ENCODE peak calls at places on chromosomes 3 and 15, in ten cellular contexts. A, F, O, C, J, V, Y, X, T and B are unnamed samples.

GRCh38 chr3:128922804-128923459 is 43.5 kb downstream of the ACAD9 start:
- DNase-seq in X (no peak), V (no peak), T (no peak), J (peak), A (no peak), C (no peak), Y (no peak), F (no peak), O (no peak), B (no peak)

GRCh38 chr15:39665629-39666245 is 84.9 kb downstream of the THBS1 start:
- DNase-seq in J (no peak), F (no peak), X (no peak), O (no peak), T (no peak), Y (no peak), V (no peak), C (no peak), A (no peak), B (no peak)

GRCh38 chr3:61820306-61820992 is 259.1 kb downstream of the PTPRG start:
- DNase-seq in A (no peak), J (no peak), F (no peak), X (no peak), C (no peak), Y (no peak), T (no peak), V (no peak), O (no peak), B (no peak)

GRCh38 chr3:79015854-79016253 is 751.9 kb downstream of the ROBO1 start:
- DNase-seq in O (no peak), T (no peak), X (no peak), J (no peak), C (no peak), V (no peak), A (no peak), F (no peak), Y (no peak), B (no peak)

GRCh38 chr3:31571325-31571724 is 38.6 kb downstream of the STT3B start:
- DNase-seq in V (no peak), X (no peak), O (no peak), C (no peak), J (no peak), A (no peak), T (no peak), Y (no peak), F (no peak), B (no peak)

GRCh38 chr3:78872195-78872594 is 895.6 kb downstream of the ROBO1 start:
- DNase-seq in X (no peak), C (no peak), Y (no peak), F (no peak), O (no peak), J (no peak), T (no peak), A (no peak), V (peak), B (no peak)

GRCh38 chr3:190728574-190729246 is 133.8 kb downstream of the GMNC start:
- DNase-seq in T (no peak), C (no peak), J (no peak), F (no peak), X (peak), A (no peak), V (peak), Y (no peak), O (peak), B (peak)

GRCh38 chr15:60137711-60138396 is 133.7 kb downstream of the FOXB1 start:
- DNase-seq in X (no peak), C (no peak), T (no peak), O (peak), F (peak), A (no peak), Y (no peak), J (no peak), V (no peak), B (peak)

GRCh38 chr3:8900065-8900464 is 63.2 kb downstream of the RAD18 start:
- DNase-seq in V (no peak), Y (no peak), T (peak), A (no peak), J (no peak), C (no peak), X (peak), O (peak), F (no peak), B (peak)

GRCh38 chr3:48090166-48090939 is 74.1 kb upstream of the MAP4 start:
- DNase-seq in C (no peak), F (no peak), T (no peak), O (peak), V (no peak), Y (no peak), X (no peak), J (no peak), A (no peak), B (no peak)

DNA sequence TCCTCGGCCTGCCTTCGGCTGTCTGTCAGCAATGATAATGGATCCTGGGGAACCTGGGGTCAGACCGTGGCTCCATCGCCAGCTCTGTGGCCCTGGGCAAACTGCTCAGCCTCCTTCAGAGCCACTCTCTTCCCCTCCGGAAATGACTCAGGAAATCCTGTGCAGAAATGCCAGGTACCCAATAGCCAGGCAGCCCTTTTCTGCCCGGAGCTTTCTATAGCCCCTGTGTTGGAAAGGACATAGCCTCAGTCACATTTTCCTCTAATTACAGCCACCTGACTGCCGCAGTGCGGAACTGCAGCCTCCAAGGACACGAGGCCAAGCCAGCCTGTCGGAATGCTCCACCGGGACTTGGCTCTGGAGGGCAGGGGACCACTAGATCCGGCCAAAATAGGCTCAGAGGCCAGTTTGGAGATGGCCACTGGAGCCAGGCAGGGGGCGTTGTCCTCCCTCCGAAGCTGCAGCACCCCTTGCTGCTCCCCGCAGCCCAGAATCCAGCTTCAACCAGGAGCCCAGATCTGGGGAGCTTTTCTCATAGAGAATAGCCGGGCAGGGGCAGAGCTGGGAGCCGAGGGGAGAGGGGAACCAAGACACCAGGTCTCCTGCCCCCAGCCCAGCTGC is 11.6 kb upstream of the ZXDC start:
- DNase-seq in C (no peak), T (no peak), X (no peak), V (peak), J (no peak), O (peak), Y (no peak), F (peak), A (no peak), B (peak)
- TF ChIP-seq CTCF in C (no peak), T (peak), X (no peak), V (peak), J (peak), O (no peak), Y (no peak), F (peak), A (no peak), B (no peak)

DNA sequence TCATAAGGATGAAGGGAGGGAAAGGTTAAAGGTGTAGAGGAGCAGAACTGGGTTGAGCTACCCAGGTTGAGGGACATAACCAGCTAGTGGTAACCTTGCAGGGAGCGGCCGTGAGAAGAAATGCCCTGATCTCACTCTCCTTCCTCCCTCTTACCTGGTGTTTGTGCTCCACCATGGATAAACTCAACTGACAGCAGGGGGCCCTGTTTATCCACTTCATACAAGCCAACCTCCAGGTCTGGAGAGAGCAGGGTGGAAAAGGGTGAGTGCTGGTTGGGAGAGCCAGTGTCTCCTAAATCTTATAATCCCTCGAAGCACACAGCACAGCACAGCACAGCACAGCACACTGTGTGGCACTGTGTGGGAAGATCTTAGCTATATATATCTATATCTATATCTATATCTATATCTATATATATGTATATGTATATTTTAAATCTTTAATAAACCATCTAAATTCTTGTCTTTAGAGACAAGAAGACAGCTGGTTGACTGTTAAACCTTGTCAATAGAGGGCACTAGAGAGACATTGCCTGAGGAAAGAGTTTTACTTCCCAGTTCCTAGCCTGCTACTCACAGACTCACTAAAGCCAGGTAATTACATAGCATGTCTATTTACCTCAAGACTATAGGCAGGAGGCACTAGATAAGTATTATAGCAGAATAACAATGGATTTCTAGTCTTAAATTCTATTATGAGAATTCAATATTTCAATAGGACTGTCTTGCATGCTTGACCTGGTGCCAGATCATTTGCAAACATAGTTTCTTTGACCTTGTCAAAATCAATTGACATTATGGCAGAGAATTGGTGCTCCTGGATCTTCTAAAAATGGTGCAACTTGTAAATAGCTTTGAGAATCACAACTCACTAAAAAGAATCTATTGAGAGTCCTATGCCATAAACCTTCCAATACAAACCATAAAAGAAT is 21.7 kb upstream of the FMN1 start:
- DNase-seq in J (no peak), X (peak), O (peak), C (no peak), V (peak), Y (no peak), F (peak), T (no peak), A (no peak), B (peak)
- H3K4me3 ChIP-seq in J (no peak), X (no peak), O (no peak), C (no peak), V (no peak), Y (no peak), F (no peak), T (no peak), A (no peak), B (no peak)

GRCh38 chr3:126485956-126486884 is 10.5 kb upstream of the ZXDC start:
- DNase-seq in X (no peak), O (no peak), Y (no peak), A (no peak), J (no peak), F (no peak), V (no peak), C (no peak), T (no peak), B (peak)

GRCh38 chr3:126488886-126489569 is 13.3 kb upstream of the ZXDC start:
- DNase-seq in A (no peak), F (no peak), T (no peak), O (no peak), V (no peak), C (no peak), X (no peak), J (no peak), Y (no peak), B (no peak)

GRCh38 chr3:126485131-126485530 is 9.4 kb upstream of the ZXDC start:
- DNase-seq in X (no peak), J (no peak), O (no peak), T (no peak), Y (no peak), V (no peak), A (no peak), C (no peak), F (no peak), B (no peak)

GRCh38 chr3:126490619-126491018 is 14.9 kb upstream of the ZXDC start:
- DNase-seq in J (no peak), T (no peak), F (no peak), A (no peak), O (no peak), X (no peak), V (no peak), Y (no peak), C (no peak), B (no peak)

DNA sequence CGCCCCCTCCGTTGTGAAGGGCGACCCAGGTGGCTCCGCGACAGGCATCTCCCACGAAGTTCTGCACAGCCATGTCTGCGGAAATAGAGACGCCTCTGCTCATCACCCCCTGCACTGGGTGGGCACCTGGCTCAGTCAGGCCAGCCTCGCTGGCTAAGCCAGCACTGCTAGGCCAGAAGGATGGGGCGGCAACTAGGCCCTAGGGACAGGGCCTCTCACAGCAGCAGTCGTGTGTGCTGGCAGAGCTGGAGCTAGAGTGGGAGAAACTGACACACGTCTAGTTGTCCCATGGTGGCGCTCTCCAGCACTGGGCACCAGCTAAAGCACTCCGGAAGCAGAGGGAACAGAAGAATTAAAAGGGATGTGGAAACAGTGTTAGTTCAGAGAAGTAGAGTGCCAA is 12.5 kb upstream of the ZXDC start:
- DNase-seq in O (no peak), C (no peak), T (no peak), Y (no peak), A (no peak), V (no peak), X (no peak), F (no peak), J (no peak), B (no peak)
- TF ChIP-seq CTCF in O (no peak), C (no peak), T (no peak), Y (no peak), A (no peak), V (no peak), X (no peak), F (no peak), J (no peak), B (no peak)

DNA sequence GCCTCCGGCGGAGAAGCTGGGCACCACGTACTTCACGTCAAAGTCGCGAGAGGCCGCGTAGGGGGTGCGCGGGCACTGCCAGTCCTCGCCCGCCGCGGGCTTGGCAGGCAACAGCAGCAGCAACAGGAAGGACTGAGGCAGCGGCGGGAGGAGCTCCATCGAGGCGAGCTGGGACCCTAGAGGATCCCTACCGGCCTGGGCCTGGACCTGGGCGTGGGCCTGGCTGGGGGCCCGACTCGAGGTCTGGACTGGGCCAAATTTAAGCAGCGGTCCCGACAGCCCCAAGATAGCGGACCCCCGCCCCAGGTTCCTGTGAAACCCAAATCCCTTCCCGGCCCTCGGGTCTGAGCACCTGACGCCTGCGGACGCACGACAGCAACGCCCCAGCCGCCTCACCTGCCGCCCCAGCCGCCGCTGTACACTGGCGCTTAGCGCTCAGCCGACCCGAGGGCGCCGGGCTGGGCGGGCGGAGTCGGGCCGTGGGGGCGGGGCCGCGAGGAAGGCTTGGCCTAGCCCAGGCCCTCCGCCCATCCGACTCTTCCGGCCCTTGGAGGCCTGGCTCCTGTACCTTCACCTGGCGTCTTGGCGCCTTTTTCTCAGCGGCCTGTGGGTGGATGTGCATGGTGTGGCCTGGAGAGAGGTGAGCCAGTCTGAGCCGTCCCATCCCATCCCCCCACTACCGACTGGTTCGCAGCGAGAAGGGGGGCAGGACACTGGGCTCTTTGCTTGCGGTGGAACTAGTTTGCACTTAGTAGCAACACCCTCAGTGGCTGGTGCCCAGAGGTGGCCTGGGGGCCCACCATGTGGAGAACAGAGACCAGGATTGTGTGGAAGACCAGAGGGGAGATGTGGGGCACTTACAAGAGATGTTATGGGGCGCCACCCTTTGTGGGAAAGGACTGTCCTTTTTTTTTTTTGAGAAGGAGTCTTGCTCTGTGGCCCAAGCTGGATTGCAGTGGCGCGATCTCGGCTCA is at the start of gene MST1R:
- DNase-seq in C (peak), V (peak), X (peak), F (peak), A (peak), Y (no peak), O (peak), T (no peak), J (peak), B (peak)
- H3K4me3 ChIP-seq in C (peak), V (peak), X (peak), F (peak), A (peak), Y (no peak), O (peak), T (peak), J (peak), B (peak)

GRCh38 chr3:40780341-40780800 is 255.6 kb downstream of the ZNF621 start:
- DNase-seq in C (peak), Y (peak), V (peak), J (peak), A (peak), O (peak), X (no peak), T (no peak), F (peak), B (peak)

GRCh38 chr3:40780801-40781406 is 256.1 kb downstream of the ZNF621 start:
- DNase-seq in V (peak), A (no peak), T (no peak), C (no peak), F (peak), O (peak), J (no peak), Y (no peak), X (peak), B (peak)

GRCh38 chr3:40779039-40779438 is 254.3 kb downstream of the ZNF621 start:
- DNase-seq in A (no peak), C (no peak), X (no peak), Y (no peak), T (no peak), V (no peak), F (no peak), J (no peak), O (no peak), B (no peak)

DNA sequence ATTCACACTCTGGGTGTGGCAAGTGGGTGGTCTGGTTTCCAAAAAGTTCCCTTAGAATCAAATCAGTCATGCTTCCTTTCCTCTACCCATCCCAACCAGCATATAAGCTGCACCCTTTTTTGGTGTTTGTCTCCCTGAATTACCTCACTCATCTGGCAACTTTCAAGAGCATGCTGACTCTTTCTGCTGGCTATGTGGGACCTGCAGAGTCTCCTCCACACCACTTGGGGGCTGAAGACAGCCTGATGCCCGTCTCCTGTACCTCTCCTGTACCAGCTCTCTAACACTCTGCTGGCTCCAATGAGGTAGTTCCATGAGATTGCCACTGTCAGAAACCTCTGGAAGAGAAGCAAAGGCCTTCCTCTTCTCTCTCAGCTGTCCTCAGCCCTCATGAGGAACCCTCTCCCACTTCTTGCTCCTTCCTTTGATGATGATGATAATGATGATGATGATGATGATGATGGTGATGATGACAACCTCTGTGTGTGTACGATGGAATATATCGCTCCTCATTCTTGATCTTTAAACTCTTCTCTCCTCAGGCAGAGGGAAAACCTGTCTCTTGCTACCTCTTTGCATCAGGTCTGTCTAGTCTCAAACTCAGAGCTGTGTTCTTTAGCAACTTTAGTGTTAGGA is 257.4 kb downstream of the ZNF621 start:
- DNase-seq in V (no peak), A (no peak), T (no peak), C (no peak), Y (no peak), O (peak), X (no peak), J (no peak), F (no peak), B (no peak)
- TF ChIP-seq CTCF in V (peak), A (no peak), T (no peak), C (no peak), Y (no peak), O (peak), X (no peak), J (no peak), F (no peak), B (no peak)

GRCh38 chr3:107679911-107680310 is 157.1 kb downstream of the BBX start:
- DNase-seq in X (no peak), J (no peak), C (no peak), F (no peak), A (no peak), Y (no peak), T (no peak), V (no peak), O (no peak), B (no peak)
- H3K4me3 ChIP-seq in X (no peak), J (no peak), C (no peak), F (no peak), A (no peak), Y (no peak), T (no peak), V (no peak), O (no peak), B (no peak)

GRCh38 chr3:42635111-42635510 is 18.4 kb upstream of the ZBTB47 start:
- DNase-seq in F (peak), O (peak), C (no peak), Y (no peak), X (peak), T (no peak), J (no peak), V (peak), A (no peak), B (peak)
- TF ChIP-seq CTCF in F (no peak), O (peak), C (no peak), Y (no peak), X (no peak), T (peak), J (peak), V (peak), A (no peak), B (no peak)